ENCODE peak calls at places on chromosomes 11 and 22, in seven cellular contexts. M is epithelial cell of proximal tubule; L is lower lobe of right lung; S is astrocyte of the spinal cord; X is astrocyte of the cerebellum; B is CD8-positive, alpha-beta T cell; A is left ventricle myocardium inferior. C is an unnamed sample.

GRCh38 chr11:17516551-17517150 is 27.6 kb downstream of the USH1C start:
- DNase-seq in M (no peak), L (no peak), S (no peak), X (no peak), B (no peak), A (no peak), C (no peak)

GRCh38 chr11:35173620-35174278 is 34.8 kb downstream of the CD44 start:
- DNase-seq in M (no peak), L (no peak), S (no peak), X (no peak), B (no peak), A (no peak), C (no peak)

GRCh38 chr11:94563176-94563847 is 3.9 kb upstream of the PIWIL4 start:
- DNase-seq in M (no peak), L (no peak), S (peak; percentile 69), X (no peak), B (no peak), A (no peak), C (no peak)

GRCh38 chr11:72333657-72334056 is 89.7 kb upstream of the PHOX2A start:
- DNase-seq in M (no peak), L (no peak), S (peak; percentile 32), X (no peak), B (peak; percentile 29), A (no peak), C (peak; percentile 18)

GRCh38 chr11:34851916-34852315 is 64.3 kb downstream of the APIP start:
- DNase-seq in M (no peak), L (no peak), S (no peak), X (no peak), B (no peak), A (no peak), C (no peak)

GRCh38 chr11:75174781-75175370 is 24.0 kb downstream of the SLCO2B1 start:
- DNase-seq in M (no peak), L (peak; percentile 70), S (no peak), X (no peak), B (no peak), A (no peak), C (no peak)

GRCh38 chr11:8948901-8949300 is 6.1 kb upstream of the ASCL3 start:
- DNase-seq in M (no peak), L (no peak), S (no peak), X (no peak), B (no peak), A (no peak), C (no peak)

GRCh38 chr22:17902960-17903359 is 121.4 kb downstream of the MICAL3 start:
- DNase-seq in M (no peak), L (no peak), S (no peak), X (no peak), B (no peak), A (no peak), C (no peak)

GRCh38 chr22:30201970-30202369 is 44.6 kb downstream of the LIF start:
- DNase-seq in M (no peak), L (no peak), S (peak; percentile 79), X (no peak), B (no peak), A (no peak), C (no peak)

DNA sequence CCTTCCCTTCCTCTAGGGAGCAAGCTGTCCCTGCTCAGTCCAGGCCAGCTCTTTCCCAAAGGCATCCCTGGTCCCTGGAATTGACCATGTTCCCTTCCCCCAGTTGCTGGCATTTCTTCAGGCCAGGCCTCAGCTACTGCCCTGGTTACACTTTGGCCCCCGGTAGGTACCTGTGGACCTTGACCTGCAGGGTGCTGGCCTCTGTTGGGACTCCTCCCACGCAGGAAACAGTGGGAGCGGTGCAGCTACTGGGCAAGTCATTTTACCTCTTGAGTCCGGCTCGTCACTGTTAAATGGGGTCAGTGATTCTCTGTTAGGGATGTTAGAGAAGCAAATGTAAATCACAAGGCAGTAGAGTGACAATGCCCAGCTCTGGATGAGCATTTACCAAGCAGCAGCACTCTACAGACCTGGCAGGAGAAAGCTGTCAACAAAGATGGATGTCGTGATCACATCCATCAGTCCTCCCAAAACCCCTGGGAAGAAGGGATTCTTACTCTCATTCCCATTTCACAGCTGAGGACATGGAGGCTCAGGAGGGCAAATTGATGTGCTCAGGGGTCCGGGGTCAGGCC is 16.9 kb downstream of the MYO7A start:
- DNase-seq in M (no peak), L (no peak), S (no peak), X (no peak), B (no peak), A (no peak), C (peak; percentile 82)
- TF ChIP-seq CTCF in M (no peak), L (no peak), S (no peak), X (no peak), B (no peak), A (no peak), C (no peak)

GRCh38 chr11:111975076-111975806 is 38.1 kb downstream of the DIXDC1 start:
- DNase-seq in M (no peak), L (no peak), S (no peak), X (no peak), B (no peak), A (no peak), C (no peak)
- TF ChIP-seq CTCF in M (peak; percentile 57), L (peak; percentile 27), S (peak; percentile 30), X (no peak), B (no peak), A (peak; percentile 46), C (no peak)

DNA sequence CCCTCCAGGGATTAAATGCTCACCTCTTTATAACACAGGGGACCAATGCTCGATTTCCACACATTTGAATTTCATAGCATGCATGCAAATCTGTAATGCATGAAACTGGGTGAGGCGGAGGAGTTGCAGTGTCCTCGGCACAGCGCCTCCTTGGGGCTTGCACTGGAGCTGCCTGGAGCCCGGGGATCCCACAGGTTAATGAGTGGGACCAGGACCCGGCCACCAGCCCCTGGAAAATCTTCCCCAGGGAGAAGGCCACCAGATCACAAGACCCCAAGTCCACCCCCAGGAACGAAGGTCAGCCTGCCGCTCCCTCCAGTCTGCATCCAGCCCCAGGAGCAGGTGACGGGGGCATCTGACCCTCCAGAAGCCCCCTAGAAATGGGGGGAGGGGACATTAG is 119.1 kb downstream of the MN1 start:
- DNase-seq in M (no peak), L (no peak), S (no peak), X (no peak), B (no peak), A (no peak), C (no peak)
- TF ChIP-seq CTCF in M (no peak), L (no peak), S (peak; percentile 32), X (peak; percentile 35), B (no peak), A (peak; percentile 36), C (no peak)

GRCh38 chr11:119863811-119864601 is 135.0 kb upstream of the NECTIN1 start:
- DNase-seq in M (no peak), L (no peak), S (no peak), X (no peak), B (no peak), A (no peak), C (peak; percentile 86)
- TF ChIP-seq CTCF in M (no peak), L (no peak), S (no peak), X (no peak), B (no peak), A (no peak), C (no peak)

GRCh38 chr22:41525450-41526225 is 18.6 kb downstream of the POLR3H start:
- DNase-seq in M (no peak), L (no peak), S (no peak), X (no peak), B (no peak), A (no peak), C (no peak)

GRCh38 chr22:41526226-41526531 is 18.1 kb downstream of the POLR3H start:
- DNase-seq in M (no peak), L (no peak), S (no peak), X (no peak), B (no peak), A (no peak), C (no peak)

GRCh38 chr22:41524283-41524682 is 20.0 kb downstream of the POLR3H start:
- DNase-seq in M (no peak), L (peak; percentile 85), S (no peak), X (no peak), B (no peak), A (peak; percentile 71), C (no peak)

GRCh38 chr22:41523464-41524221 is 20.6 kb downstream of the POLR3H start:
- DNase-seq in M (no peak), L (no peak), S (peak; percentile 43), X (peak; percentile 19), B (no peak), A (peak; percentile 55), C (no peak)

DNA sequence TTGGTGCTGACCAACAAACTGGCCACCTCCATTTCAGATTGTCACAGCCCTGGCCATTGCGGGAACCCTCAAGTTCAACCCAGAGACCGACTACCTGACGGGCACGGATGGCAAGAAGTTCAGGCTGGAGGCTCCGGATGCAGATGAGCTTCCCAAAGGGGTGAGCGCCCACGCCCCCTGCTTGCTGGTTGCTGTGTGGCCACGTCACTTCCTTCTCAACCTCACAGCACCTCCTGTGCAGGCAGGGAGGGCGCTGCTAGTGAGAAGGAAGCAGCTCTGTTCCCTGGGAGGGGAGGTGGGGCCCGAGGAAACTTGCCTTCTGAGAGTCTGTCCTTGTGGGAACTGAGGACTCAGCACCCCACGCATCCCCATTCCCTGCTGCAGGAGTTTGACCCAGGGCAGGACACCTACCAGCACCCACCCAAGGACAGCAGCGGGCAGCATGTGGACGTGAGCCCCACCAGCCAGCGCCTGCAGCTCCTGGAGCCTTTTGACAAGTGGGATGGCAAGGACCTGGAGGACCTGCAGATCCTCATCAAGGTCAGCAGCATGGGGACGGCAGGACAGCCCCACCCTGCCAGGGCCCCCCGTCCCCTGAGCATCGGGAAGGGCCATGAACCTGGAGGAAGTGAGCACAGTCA is 19.3 kb downstream of the POLR3H start:
- DNase-seq in M (no peak), L (no peak), S (no peak), X (no peak), B (peak; percentile 65), A (no peak), C (peak; percentile 73)
- TF ChIP-seq CTCF in M (no peak), L (no peak), S (no peak), X (no peak), B (no peak), A (no peak), C (no peak)

DNA sequence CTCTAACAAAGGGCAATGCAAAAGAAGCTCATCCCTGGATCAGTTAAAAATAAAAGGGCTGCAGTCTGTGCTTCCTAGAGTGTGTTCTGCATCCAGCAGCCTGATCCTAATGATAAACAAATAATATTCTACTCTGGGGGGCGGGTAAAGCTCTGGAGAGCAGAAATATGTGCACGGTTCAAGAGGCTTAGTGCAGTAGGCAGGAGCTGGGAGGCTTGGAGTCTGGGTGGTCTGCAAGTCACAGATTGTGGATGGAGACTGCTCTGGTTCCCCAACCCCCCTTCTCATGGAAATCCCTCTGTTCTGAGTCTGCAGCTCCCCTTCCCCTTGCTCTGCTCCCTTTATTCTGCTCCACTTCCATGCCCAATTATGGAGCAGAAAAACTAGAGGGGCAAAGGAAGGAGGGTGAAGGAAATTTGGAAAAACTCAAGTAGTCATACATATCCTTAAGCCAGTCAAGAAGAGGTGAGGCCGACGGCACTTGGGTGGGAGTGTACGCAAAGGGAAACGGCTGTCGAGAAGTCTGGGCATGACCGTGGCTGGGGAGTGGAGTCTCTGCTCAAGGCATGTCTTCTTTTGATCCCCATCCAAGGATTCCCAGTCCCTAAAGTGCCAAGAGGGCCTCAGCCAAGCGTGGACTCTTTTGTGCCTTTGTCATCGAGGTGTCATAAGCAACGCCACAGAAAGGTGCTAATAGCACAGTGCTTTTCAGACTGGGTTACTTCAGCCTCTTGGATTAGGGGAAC is 16.3 kb upstream of the CLMP start:
- DNase-seq in M (no peak), L (no peak), S (no peak), X (no peak), B (no peak), A (no peak), C (no peak)
- TF ChIP-seq CTCF in M (no peak), L (no peak), S (no peak), X (no peak), B (no peak), A (no peak), C (no peak)

GRCh38 chr11:115103921-115104320 is 400.3 kb downstream of the CADM1 start:
- DNase-seq in M (no peak), L (no peak), S (no peak), X (no peak), B (no peak), A (no peak), C (no peak)
- TF ChIP-seq CTCF in M (no peak), L (no peak), S (no peak), X (no peak), B (no peak), A (no peak), C (no peak)